ENCODE peak calls at places on chromosomes 11 and 22, in five cellular contexts. C is mesenchymal stem cell, S is H9, T is H1, H is trophoblast cell. O is an unnamed sample.

GRCh38 chr11:40293655-40294342 is 1165.7 kb downstream of the LRRC4C start:
- DNase-seq in C (peak), S (peak), T (peak), H (peak), O (peak)

GRCh38 chr11:116379185-116379828 is 393.5 kb downstream of the BUD13 start:
- DNase-seq in C (peak), S (peak), T (peak), H (peak), O (peak)

GRCh38 chr11:123461164-123461563 is 31.1 kb downstream of the GRAMD1B start:
- DNase-seq in C (no peak), S (no peak), T (no peak), H (peak), O (no peak)

GRCh38 chr22:24106385-24107381 is 74.6 kb upstream of the SUSD2 start:
- DNase-seq in C (peak), S (peak), T (peak), H (no peak), O (no peak)

GRCh38 chr11:129368889-129369672 is 6.6 kb upstream of the BARX2 start:
- DNase-seq in C (no peak), S (no peak), T (no peak), H (no peak), O (no peak)

GRCh38 chr11:111370902-111371578 is 8.0 kb downstream of the POU2AF1 start:
- DNase-seq in C (no peak), S (no peak), T (no peak), H (no peak), O (no peak)

GRCh38 chr11:93525601-93526000 is 17.6 kb downstream of the SMCO4 start:
- DNase-seq in C (peak), S (no peak), T (no peak), H (no peak), O (no peak)

GRCh38 chr11:119689318-119689717 is 39.7 kb downstream of the NECTIN1 start:
- DNase-seq in C (no peak), S (no peak), T (no peak), H (no peak), O (no peak)

GRCh38 chr11:114886644-114887259 is 208.4 kb downstream of the NXPE2 start:
- DNase-seq in C (no peak), S (no peak), T (no peak), H (no peak), O (no peak)

GRCh38 chr22:35383679-35384071 is 2.8 kb downstream of the HMOX1 start:
- DNase-seq in C (no peak), S (no peak), T (no peak), H (no peak), O (no peak)

GRCh38 chr11:112744041-112744440 is 217.2 kb upstream of the NCAM1 start:
- DNase-seq in C (no peak), S (no peak), T (no peak), H (no peak), O (no peak)

GRCh38 chr11:37322333-37323194 is 724.5 kb upstream of the RAG2 start:
- DNase-seq in C (no peak), S (no peak), T (no peak), H (no peak), O (no peak)

GRCh38 chr11:63015521-63016215 is at the start of gene SLC22A8:
- DNase-seq in C (no peak), S (peak), T (no peak), H (no peak), O (peak)

GRCh38 chr22:36873614-36874308 is 13.0 kb downstream of the NCF4 start:
- DNase-seq in C (peak), S (peak), T (no peak), H (peak), O (no peak)

GRCh38 chr22:50123119-50123518 is 33.3 kb downstream of the MOV10L1 start:
- DNase-seq in C (no peak), S (no peak), T (no peak), H (no peak), O (no peak)

GRCh38 chr22:38176170-38176741 is 5.4 kb downstream of the PLA2G6 start:
- DNase-seq in C (peak), S (no peak), T (no peak), H (peak), O (no peak)

GRCh38 chr11:12086271-12087074 is 23.9 kb upstream of the MICAL2 start:
- DNase-seq in C (peak), S (no peak), T (no peak), H (peak), O (no peak)

GRCh38 chr11:2842876-2843275 is 42.7 kb downstream of the CDKN1C start:
- DNase-seq in C (no peak), S (no peak), T (no peak), H (no peak), O (no peak)

GRCh38 chr11:2447253-2447950 is 2.6 kb downstream of the KCNQ1 start:
- DNase-seq in C (no peak), S (no peak), T (no peak), H (no peak), O (no peak)

GRCh38 chr11:65473275-65473860 is 25.5 kb upstream of the MALAT1 start:
- DNase-seq in C (no peak), S (no peak), T (no peak), H (peak), O (no peak)

GRCh38 chr11:2295971-2296912 is 5.5 kb downstream of the C11orf21 start:
- DNase-seq in C (no peak), S (peak), T (no peak), H (no peak), O (no peak)

GRCh38 chr11:494761-495536 is 12.1 kb downstream of the RNH1 start:
- DNase-seq in C (no peak), S (no peak), T (peak), H (no peak), O (no peak)

GRCh38 chr11:125091877-125092664 is 19.4 kb downstream of the TMEM218 start:
- DNase-seq in C (no peak), S (no peak), T (no peak), H (no peak), O (no peak)

GRCh38 chr11:67302571-67303131 is 679 bp upstream of the SSH3 start:
- DNase-seq in C (peak), S (peak), T (peak), H (peak), O (no peak)

GRCh38 chr11:230431-230830 is 5.7 kb downstream of the SIRT3 start:
- DNase-seq in C (no peak), S (no peak), T (no peak), H (no peak), O (no peak)

GRCh38 chr11:3614742-3615171 is 27.0 kb downstream of the ART5 start:
- DNase-seq in C (no peak), S (no peak), T (no peak), H (peak), O (no peak)

GRCh38 chr11:70557742-70558485 is 159.6 kb downstream of the CTTN start:
- DNase-seq in C (peak), S (no peak), T (no peak), H (no peak), O (no peak)

GRCh38 chr22:26466196-26466595 is 17.4 kb downstream of the HPS4 start:
- DNase-seq in C (no peak), S (no peak), T (no peak), H (no peak), O (no peak)

GRCh38 chr11:130908061-130908460 is 8.2 kb downstream of the SNX19 start:
- DNase-seq in C (no peak), S (no peak), T (no peak), H (no peak), O (no peak)

GRCh38 chr22:20096574-20097420 is 16.8 kb downstream of the DGCR8 start:
- DNase-seq in C (no peak), S (no peak), T (no peak), H (no peak), O (no peak)

GRCh38 chr22:20093437-20093836 is 13.4 kb downstream of the DGCR8 start:
- DNase-seq in C (no peak), S (no peak), T (no peak), H (no peak), O (no peak)

GRCh38 chr22:20094158-20094807 is 14.2 kb downstream of the DGCR8 start:
- DNase-seq in C (no peak), S (no peak), T (no peak), H (no peak), O (no peak)

GRCh38 chr22:20092477-20092854 is 12.4 kb downstream of the DGCR8 start:
- DNase-seq in C (no peak), S (no peak), T (no peak), H (no peak), O (no peak)

DNA sequence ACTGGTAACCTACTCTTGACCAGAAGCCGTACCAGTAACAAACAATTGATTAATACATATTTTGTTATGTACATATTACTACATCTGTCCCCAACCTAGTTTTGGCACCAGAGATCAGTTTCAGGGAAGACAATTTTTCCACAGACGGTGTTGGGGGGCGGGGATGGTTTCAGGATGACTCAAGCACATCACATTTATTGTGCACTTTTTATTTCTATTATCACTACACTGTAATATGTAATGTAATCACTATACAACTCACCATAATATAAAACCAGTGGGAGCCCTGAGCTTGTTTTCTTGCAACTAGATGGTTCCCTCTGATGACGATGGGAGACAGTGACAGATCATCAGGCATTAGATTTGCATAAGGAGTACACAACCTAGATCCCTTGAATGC is 15.5 kb downstream of the DGCR8 start:
- DNase-seq in C (no peak), S (no peak), T (no peak), H (no peak), O (no peak)
- H2BK12ac ChIP-seq in C (no peak), S (no peak), T (no peak), H (no peak), O (no peak)

GRCh38 chr11:10351435-10351767 is 46.5 kb downstream of the ADM start:
- DNase-seq in C (no peak), S (no peak), T (no peak), H (peak), O (no peak)

GRCh38 chr11:10350341-10350740 is 45.5 kb downstream of the ADM start:
- DNase-seq in C (peak), S (peak), T (no peak), H (peak), O (no peak)

GRCh38 chr11:10348650-10349280 is 43.9 kb downstream of the ADM start:
- DNase-seq in C (peak), S (no peak), T (no peak), H (peak), O (no peak)

GRCh38 chr11:10349806-10350205 is 44.9 kb downstream of the ADM start:
- DNase-seq in C (no peak), S (no peak), T (no peak), H (peak), O (no peak)

DNA sequence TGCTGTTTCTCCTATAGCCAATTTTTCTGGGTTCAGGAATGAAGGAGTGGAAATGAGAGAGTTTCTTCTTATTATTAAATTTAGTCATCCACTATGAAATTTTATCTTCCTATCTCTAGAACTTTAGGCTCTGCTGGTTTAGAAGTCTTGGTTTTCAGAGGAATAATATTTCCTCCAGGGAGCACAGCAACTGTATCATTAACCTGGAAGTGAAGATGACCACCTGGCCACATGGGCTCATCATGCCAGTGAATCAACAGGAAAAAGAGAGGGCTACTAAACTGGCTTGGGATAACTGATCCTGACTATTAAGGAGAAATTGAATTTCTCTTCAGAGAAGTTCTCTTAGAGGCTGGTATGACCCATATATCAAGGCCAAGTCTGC is 44.4 kb downstream of the ADM start:
- DNase-seq in C (no peak), S (no peak), T (no peak), H (peak), O (no peak)
- H3K4me2 ChIP-seq in C (no peak), S (no peak), T (no peak), H (no peak), O (no peak)

GRCh38 chr11:57483570-57483934 is 23.2 kb downstream of the RTN4RL2 start:
- DNase-seq in C (no peak), S (no peak), T (no peak), H (no peak), O (no peak)
- H2BK12ac ChIP-seq in C (no peak), S (no peak), T (no peak), H (no peak), O (no peak)

GRCh38 chr11:34825670-34826383 is 90.4 kb downstream of the APIP start:
- DNase-seq in C (no peak), S (no peak), T (no peak), H (no peak), O (no peak)
- H3K4me2 ChIP-seq in C (no peak), S (no peak), T (no peak), H (no peak), O (no peak)

GRCh38 chr22:45966892-45967365 is 10.0 kb downstream of the WNT7B start:
- DNase-seq in C (no peak), S (no peak), T (no peak), H (no peak), O (no peak)

GRCh38 chr22:45969414-45969799 is 7.6 kb downstream of the WNT7B start:
- DNase-seq in C (no peak), S (peak), T (peak), H (no peak), O (no peak)

GRCh38 chr22:45969801-45970464 is 7.0 kb downstream of the WNT7B start:
- DNase-seq in C (no peak), S (no peak), T (no peak), H (no peak), O (no peak)

GRCh38 chr22:45968003-45968650 is 8.8 kb downstream of the WNT7B start:
- DNase-seq in C (peak), S (no peak), T (no peak), H (no peak), O (no peak)

DNA sequence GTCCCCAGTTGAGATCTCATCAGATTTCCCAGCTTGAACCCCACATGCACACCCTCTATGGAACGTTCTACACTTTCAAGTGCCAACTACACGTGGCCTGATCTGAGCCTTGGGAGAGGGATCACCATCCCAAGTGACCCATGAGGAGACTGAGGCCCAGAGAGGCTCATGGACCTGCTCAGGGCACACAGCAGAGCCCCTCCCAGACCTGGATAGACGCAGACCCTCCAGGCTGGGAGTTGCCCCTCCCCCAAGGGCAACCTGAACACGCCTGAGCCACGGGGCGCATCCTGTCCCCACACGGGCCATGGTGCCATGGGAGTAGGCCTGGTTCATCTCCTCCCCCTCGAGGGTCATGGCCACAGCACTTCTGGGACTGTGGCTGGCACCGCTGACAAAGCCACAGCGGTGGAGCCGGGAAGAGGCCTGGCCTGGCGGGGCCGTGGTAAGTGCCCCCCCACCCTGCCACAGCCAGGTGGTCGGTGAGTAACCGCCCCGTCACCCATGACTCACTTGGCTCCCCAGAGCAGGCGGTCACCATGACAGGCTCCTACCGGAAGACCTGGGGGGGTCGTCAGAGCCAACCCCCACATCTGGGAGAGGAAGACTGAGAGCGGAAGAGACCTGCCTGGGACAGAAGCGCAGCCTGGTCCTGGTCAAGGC is 8.1 kb downstream of the WNT7B start:
- DNase-seq in C (peak), S (no peak), T (no peak), H (no peak), O (no peak)
- H2BK12ac ChIP-seq in C (no peak), S (no peak), T (peak), H (no peak), O (peak)

DNA sequence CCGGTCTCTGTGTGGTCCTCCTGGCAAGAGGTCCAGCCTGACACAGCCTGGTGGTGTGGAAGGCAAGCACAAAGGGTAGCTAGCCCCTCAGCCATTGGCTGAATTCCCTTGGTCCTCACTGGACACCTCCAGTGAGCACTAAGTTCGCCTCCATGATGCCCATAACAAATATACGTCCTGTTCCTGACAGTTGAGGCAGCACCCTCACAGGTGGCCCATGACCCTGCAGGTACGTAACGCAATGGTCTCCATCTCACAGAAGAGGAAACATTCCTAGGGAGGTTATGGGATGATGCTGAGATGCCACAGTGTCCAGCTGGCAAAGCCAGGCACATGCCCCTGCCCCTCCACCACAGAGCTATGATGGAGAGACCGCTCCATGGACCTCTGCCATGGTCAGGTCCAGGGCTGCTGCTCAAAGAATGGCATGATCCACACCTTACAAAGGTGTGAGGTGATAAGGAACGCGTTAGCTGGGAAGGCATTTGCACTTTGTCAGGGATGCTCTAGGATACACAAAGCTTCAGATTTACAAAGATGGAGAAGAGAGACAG is 1.4 kb upstream of the GNAZ start:
- DNase-seq in C (no peak), S (peak), T (no peak), H (no peak), O (no peak)
- H3K4me2 ChIP-seq in C (no peak), S (no peak), T (peak), H (no peak), O (no peak)

GRCh38 chr11:49851971-49852389 is 100.2 kb upstream of the OR4C13 start:
- DNase-seq in C (no peak), S (no peak), T (no peak), H (no peak), O (no peak)
- H2BK12ac ChIP-seq in C (no peak), S (no peak), T (no peak), H (no peak), O (no peak)